ENCODE peak calls at places on chromosomes 6 and 20, in seven cellular contexts. D, A, E, W, Z, O and R are unnamed samples.
A peak's percentile ranks its signal among the peaks of the same experiment; 100 is the strongest.

GRCh38 chr20:1274485-1275313 is 8.6 kb downstream of the SNPH start:
- DNase-seq in D (peak; percentile 4), Z (no peak), E (no peak), O (no peak), A (no peak), W (no peak), R (no peak)

GRCh38 chr6:9789201-9789600 is 625.7 kb downstream of the TFAP2A start:
- DNase-seq in W (no peak), E (no peak), D (no peak), A (no peak), O (peak; percentile 27), Z (peak; percentile 70), R (no peak)

GRCh38 chr6:53335224-53335994 is 13.3 kb downstream of the ELOVL5 start:
- DNase-seq in D (no peak), E (peak; percentile 77), A (no peak), W (no peak), Z (no peak), O (peak; percentile 60), R (no peak)

GRCh38 chr20:14582855-14583254 is 245.4 kb upstream of the FLRT3 start:
- DNase-seq in A (peak; percentile 67), O (no peak), D (no peak), W (no peak), E (no peak), Z (peak; percentile 34), R (no peak)

GRCh38 chr6:21767891-21768659 is 174.5 kb downstream of the SOX4 start:
- DNase-seq in A (peak; percentile 40), E (peak; percentile 6), W (no peak), Z (peak; percentile 77), O (no peak), D (no peak), R (peak; percentile 64)

GRCh38 chr6:38549180-38549579 is 90.5 kb downstream of the BTBD9 start:
- DNase-seq in Z (no peak), A (no peak), O (no peak), E (no peak), D (no peak), W (no peak), R (no peak)

GRCh38 chr20:2307136-2307535 is 11.3 kb downstream of the TGM3 start:
- DNase-seq in Z (no peak), W (no peak), D (no peak), E (no peak), O (no peak), A (no peak), R (no peak)

GRCh38 chr6:80217799-80218198 is 111.3 kb downstream of the BCKDHB start:
- DNase-seq in O (no peak), D (peak; percentile 8), Z (peak; percentile 66), A (no peak), W (no peak), E (no peak), R (no peak)

GRCh38 chr6:14275493-14275851 is 157.9 kb downstream of the CD83 start:
- DNase-seq in A (no peak), W (no peak), E (no peak), O (no peak), D (no peak), Z (peak; percentile 33), R (no peak)

GRCh38 chr6:138989098-138989983 is 1.3 kb upstream of the REPS1 start:
- DNase-seq in A (no peak), Z (no peak), W (no peak), O (no peak), D (no peak), E (no peak), R (no peak)

GRCh38 chr20:36153754-36154695 is 515 bp upstream of the EPB41L1 start:
- DNase-seq in W (no peak), Z (peak; percentile 85), O (peak; percentile 86), E (peak; percentile 62), D (peak; percentile 92), A (peak; percentile 75), R (peak; percentile 72)

GRCh38 chr6:134515976-134516375 is 198.1 kb upstream of the SGK1 start:
- DNase-seq in A (no peak), W (no peak), D (no peak), O (no peak), Z (peak; percentile 38), E (no peak), R (no peak)

GRCh38 chr20:40966103-40966502 is 62.5 kb upstream of the TOP1 start:
- DNase-seq in W (no peak), Z (no peak), A (peak; percentile 28), O (peak; percentile 81), E (no peak), D (no peak), R (no peak)

GRCh38 chr6:129733290-129733689 is 23.3 kb upstream of the ARHGAP18 start:
- DNase-seq in W (no peak), A (peak; percentile 37), D (no peak), O (no peak), E (peak; percentile 37), Z (no peak), R (no peak)

GRCh38 chr20:3203315-3204123 is 963 bp downstream of the DDRGK1 start:
- DNase-seq in D (peak; percentile 41), A (peak; percentile 39), W (no peak), E (peak; percentile 23), O (peak; percentile 56), Z (peak; percentile 71), R (peak; percentile 32)

DNA sequence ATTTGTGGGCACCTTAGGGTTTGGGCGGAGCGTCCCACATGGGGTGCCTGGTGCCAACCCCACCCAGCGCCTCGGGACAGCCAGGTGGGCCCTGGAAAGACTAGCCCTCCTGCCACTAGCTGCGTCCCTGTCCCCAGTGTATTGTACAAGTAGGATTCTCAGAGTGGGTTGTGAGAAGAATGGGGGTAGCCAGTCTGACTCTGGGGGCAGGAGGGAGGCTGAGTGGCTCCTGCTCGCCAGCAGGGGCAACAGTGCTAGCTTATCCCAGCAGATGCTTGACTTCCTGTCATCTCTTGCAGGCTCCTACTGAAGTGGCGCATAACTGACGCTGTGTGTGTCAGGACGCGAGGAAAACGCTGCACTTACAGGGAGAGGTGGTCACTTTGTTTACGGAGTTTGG is 9.3 kb downstream of the PSMA7 start:
- DNase-seq in D (no peak), Z (no peak), E (no peak), W (no peak), A (no peak), O (peak; percentile 55), R (no peak)
- H3K9me2 ChIP-seq in D (no peaks in the 10 kb centered on the region), Z (no peaks in the 10 kb centered on the region), E (no peaks in the 10 kb centered on the region), W (no peaks in the 10 kb centered on the region), A (no peaks in the 10 kb centered on the region), O (no peaks in the 10 kb centered on the region), R (no peaks in the 10 kb centered on the region)

DNA sequence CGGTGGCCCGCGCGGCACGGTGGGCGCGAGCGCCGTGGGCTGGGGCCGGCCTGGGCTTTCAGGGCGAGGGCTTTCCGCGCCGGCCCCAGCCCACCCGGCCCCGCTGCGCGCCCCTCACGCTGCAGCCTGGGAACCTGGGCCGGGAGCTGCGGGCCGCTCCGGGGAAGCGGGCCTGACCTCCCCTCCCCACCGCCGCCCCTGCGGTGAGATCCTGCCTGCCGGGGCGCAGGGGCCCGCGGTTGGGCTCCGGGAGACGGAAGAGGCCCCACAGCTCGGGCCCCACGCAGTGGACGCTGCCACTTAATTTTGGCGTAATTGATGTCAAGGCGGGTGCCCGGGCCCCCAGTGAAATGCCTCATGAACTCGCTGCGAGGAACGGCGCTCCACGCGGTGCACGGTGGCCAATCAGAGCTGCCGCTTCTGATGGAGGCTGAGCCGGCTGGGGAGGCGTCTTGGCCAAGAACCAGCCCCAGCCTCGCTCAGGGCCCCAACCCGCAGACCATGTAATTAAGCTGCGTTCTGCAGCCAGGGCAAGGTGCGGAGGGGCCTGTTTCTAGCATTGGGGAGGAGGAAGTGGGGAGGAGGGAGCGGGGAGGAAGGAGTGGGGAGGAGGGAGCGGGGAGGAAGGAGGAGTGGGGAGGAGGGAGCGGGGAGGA is 96.1 kb upstream of the BHLHE23 start:
- DNase-seq in D (no peak), A (peak; percentile 35), E (no peak), Z (peak; percentile 69), O (peak; percentile 76), W (no peak), R (no peak)
- H3K4me3 ChIP-seq in D (peak overlapping the region; percentile 70), A (peak overlapping the region; percentile 81), E (no peak overlapping the region), Z (peak overlapping the region; percentile 83), O (peak overlapping the region; percentile 68), W (peak overlapping the region; percentile 15), R (no peak overlapping the region)

GRCh38 chr6:127514396-127515227 is 4.5 kb downstream of the MTCL3 start:
- DNase-seq in O (peak; percentile 86), W (no peak), A (no peak), E (no peak), D (peak; percentile 42), Z (peak; percentile 83), R (no peak)
- TF ChIP-seq EZH2 in O (peak; percentile 44), W (no peak), A (no peak), E (no peak), D (no peak), Z (no peak), R (no peak)

DNA sequence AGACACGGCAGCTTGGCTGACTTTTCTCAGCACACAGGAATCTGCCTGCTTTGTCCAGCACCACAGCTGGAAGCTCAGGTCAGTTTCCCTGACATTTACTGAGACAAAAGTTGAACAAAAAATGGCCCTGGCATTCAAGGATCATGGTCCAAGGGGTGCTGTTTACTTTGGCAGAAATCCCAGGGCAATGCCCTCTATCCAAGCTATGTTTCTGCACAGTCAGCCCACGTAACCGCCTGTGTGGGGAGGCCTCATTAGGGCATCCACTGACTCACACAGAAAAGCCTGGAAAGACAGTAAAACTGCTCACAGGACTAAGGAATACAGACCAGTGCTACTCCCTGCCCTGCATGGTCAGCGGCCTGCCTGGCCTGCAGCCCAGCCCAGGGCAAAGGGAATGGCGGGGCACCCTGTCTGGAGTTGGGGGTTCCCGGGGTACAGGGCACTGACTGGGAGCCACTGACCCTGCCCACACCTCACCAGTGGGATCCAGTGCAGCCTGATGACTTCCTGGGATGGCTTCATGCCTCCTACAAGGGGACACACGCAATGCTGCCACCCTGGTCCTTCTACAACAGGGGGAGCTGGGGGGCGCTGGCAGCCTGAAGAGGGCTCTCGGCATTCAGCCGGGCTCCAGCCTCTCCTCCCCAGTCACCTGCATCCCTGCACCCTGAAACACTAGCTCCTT is 77.1 kb downstream of the NINL start:
- DNase-seq in E (no peak), A (peak; percentile 78), Z (peak; percentile 82), O (no peak), W (no peak), D (peak; percentile 76), R (peak; percentile 73)
- H3K9me2 ChIP-seq in E (no peaks in the 10 kb centered on the region), A (no peaks in the 10 kb centered on the region), Z (no peaks in the 10 kb centered on the region), O (no peaks in the 10 kb centered on the region), W (no peaks in the 10 kb centered on the region), D (no peaks in the 10 kb centered on the region), R (no peaks in the 10 kb centered on the region)

GRCh38 chr6:6545616-6546317 is 42.8 kb upstream of the LY86 start:
- DNase-seq in Z (no peak), W (no peak), E (no peak), A (no peak), D (no peak), O (no peak), R (no peak)
- H3K4me3 ChIP-seq in Z (no peak overlapping the region), W (no peak overlapping the region), E (peak overlapping the region; percentile 58), A (peak overlapping the region; percentile 56), D (peak overlapping the region; percentile 37), O (peak overlapping the region; percentile 56), R (no peak overlapping the region)